ENCODE peak calls at places on chromosome 17, in ten cellular contexts. M is effector memory CD4-positive, alpha-beta T cell; B is uterus; C is aorta; J is PC-3; P is PC-9; N is heart left ventricle; F is coronary artery; W is substantia nigra; I is cardiac muscle cell. U is an unnamed sample.

GRCh38 chr17:38600906-38601305 is 4.8 kb downstream of the SRCIN1 start:
- DNase-seq in P (no peak), M (no peak), W (no peak), F (no peak), B (no peak), C (no peak), I (no peak), J (no peak), N (no peak), U (no peak)

GRCh38 chr17:5705081-5705875 is 121.0 kb upstream of the NLRP1 start:
- DNase-seq in P (no peak), I (peak), J (no peak), B (no peak), C (no peak), F (peak), M (no peak), N (no peak), W (no peak), U (no peak)

GRCh38 chr17:35981246-35981645 is at the start of gene CCL16:
- DNase-seq in F (no peak), C (no peak), P (no peak), M (no peak), J (no peak), B (no peak), N (no peak), I (no peak), W (no peak), U (no peak)

GRCh38 chr17:42339221-42339620 is 49.0 kb downstream of the STAT3 start:
- DNase-seq in B (no peak), W (no peak), C (no peak), P (no peak), F (no peak), I (no peak), N (no peak), M (no peak), J (no peak), U (no peak)

GRCh38 chr17:67435122-67435521 is 58.0 kb downstream of the PITPNC1 start:
- DNase-seq in N (no peak), W (no peak), C (no peak), I (peak), M (peak), J (no peak), B (no peak), F (no peak), P (no peak), U (no peak)

GRCh38 chr17:32584792-32585191 is 98.0 kb downstream of the CDK5R1 start:
- DNase-seq in N (no peak), F (no peak), I (no peak), B (no peak), P (no peak), J (no peak), M (no peak), C (no peak), W (no peak), U (no peak)

GRCh38 chr17:76304226-76305134 is 3.6 kb downstream of the QRICH2 start:
- DNase-seq in C (peak), F (no peak), I (no peak), N (no peak), J (no peak), M (no peak), P (no peak), W (no peak), B (no peak), U (no peak)

GRCh38 chr17:80122926-80123505 is 21.6 kb downstream of the GAA start:
- DNase-seq in P (no peak), J (no peak), M (no peak), B (no peak), C (no peak), F (no peak), I (no peak), N (no peak), W (no peak), U (no peak)

GRCh38 chr17:68391561-68392268 is 65.6 kb downstream of the WIPI1 start:
- DNase-seq in F (peak), N (no peak), P (no peak), B (no peak), C (no peak), I (peak), M (no peak), W (no peak), J (no peak), U (no peak)

GRCh38 chr17:68053237-68054030 is 17.9 kb downstream of the KPNA2 start:
- DNase-seq in I (peak), C (no peak), N (peak), B (peak), W (no peak), F (no peak), P (no peak), M (no peak), J (no peak), U (peak)

GRCh38 chr17:82281502-82282238 is 8.2 kb upstream of the CSNK1D start:
- DNase-seq in F (no peak), B (no peak), M (no peak), W (no peak), N (peak), J (peak), I (no peak), P (peak), C (peak), U (no peak)

GRCh38 chr17:60102632-60103047 is 23.9 kb upstream of the HEATR6 start:
- DNase-seq in W (no peak), C (peak), B (no peak), P (peak), J (no peak), M (no peak), N (peak), I (peak), F (peak), U (no peak)

GRCh38 chr17:62696256-62696655 is 68.8 kb downstream of the MRC2 start:
- DNase-seq in W (no peak), N (no peak), C (peak), M (no peak), I (no peak), P (no peak), F (no peak), B (no peak), J (no peak), U (no peak)

GRCh38 chr17:59525668-59526067 is 39.7 kb upstream of the DHX40 start:
- DNase-seq in B (no peak), F (no peak), J (no peak), P (no peak), W (no peak), M (no peak), N (no peak), I (no peak), C (no peak), U (no peak)

GRCh38 chr17:65586899-65587298 is 25.5 kb upstream of the AXIN2 start:
- DNase-seq in B (no peak), W (no peak), F (no peak), I (no peak), P (no peak), N (no peak), M (no peak), C (no peak), J (no peak), U (no peak)

GRCh38 chr17:71202449-71202848 is 918.4 kb upstream of the SOX9 start:
- DNase-seq in F (no peak), J (no peak), B (no peak), P (no peak), M (no peak), I (no peak), C (no peak), N (no peak), W (no peak), U (no peak)

GRCh38 chr17:6555331-6556120 is 829 bp downstream of the PITPNM3 start:
- DNase-seq in M (no peak), P (peak), J (peak), B (no peak), W (no peak), C (no peak), F (no peak), I (peak), N (no peak), U (no peak)

GRCh38 chr17:2184993-2185931 is 118.3 kb downstream of the SMG6 start:
- DNase-seq in W (no peak), F (no peak), N (no peak), C (no peak), J (no peak), P (no peak), I (no peak), B (no peak), M (no peak), U (no peak)

GRCh38 chr17:38358586-38359513 is 7.2 kb downstream of the SOCS7 start:
- DNase-seq in F (no peak), I (no peak), W (no peak), N (no peak), M (no peak), C (no peak), J (no peak), P (no peak), B (no peak), U (no peak)

GRCh38 chr17:80795737-80796136 is 195.9 kb upstream of the CHMP6 start:
- DNase-seq in J (no peak), B (no peak), M (no peak), W (peak), C (peak), I (peak), F (peak), P (no peak), N (peak), U (no peak)

GRCh38 chr17:82604532-82604931 is 43.7 kb downstream of the WDR45B start:
- DNase-seq in I (no peak), B (no peak), M (no peak), W (no peak), F (no peak), J (no peak), N (peak), C (no peak), P (no peak), U (no peak)

GRCh38 chr17:36901506-36901905 is 35.8 kb upstream of the LHX1 start:
- DNase-seq in B (no peak), N (no peak), J (no peak), M (no peak), I (peak), P (no peak), F (no peak), W (no peak), C (no peak), U (no peak)

GRCh38 chr17:6044261-6044660 is 25.9 kb upstream of the WSCD1 start:
- DNase-seq in J (no peak), I (no peak), P (no peak), N (no peak), M (no peak), C (no peak), B (no peak), F (no peak), W (no peak), U (no peak)

GRCh38 chr17:3040882-3041281 is 22.5 kb downstream of the OR1D5 start:
- DNase-seq in N (no peak), B (no peak), P (no peak), J (no peak), W (no peak), F (no peak), I (no peak), C (peak), M (no peak), U (no peak)

GRCh38 chr17:38798614-38799500 is 499 bp downstream of the PIP4K2B start:
- DNase-seq in N (peak), B (no peak), I (peak), F (peak), C (no peak), W (peak), P (no peak), M (peak), J (peak), U (no peak)

GRCh38 chr17:39626671-39627169 is at the start of gene PPP1R1B:
- DNase-seq in I (no peak), J (no peak), B (no peak), W (no peak), P (no peak), M (no peak), C (no peak), F (no peak), N (no peak), U (no peak)

GRCh38 chr17:74453665-74454196 is 12.7 kb upstream of the CD300A start:
- DNase-seq in I (no peak), C (no peak), B (no peak), N (no peak), W (no peak), J (peak), F (no peak), P (no peak), M (peak), U (no peak)

GRCh38 chr17:75591722-75592302 is 4.2 kb downstream of the MYO15B start:
- DNase-seq in B (no peak), W (no peak), N (no peak), C (no peak), J (no peak), I (no peak), F (no peak), P (no peak), M (no peak), U (no peak)

GRCh38 chr17:80945736-80946135 is 45.9 kb upstream of the CHMP6 start:
- DNase-seq in W (no peak), B (peak), J (no peak), C (peak), P (no peak), N (peak), F (no peak), I (no peak), M (no peak), U (no peak)

GRCh38 chr17:69947027-69947759 is 127.8 kb upstream of the KCNJ16 start:
- DNase-seq in C (no peak), B (no peak), F (no peak), N (no peak), M (no peak), W (no peak), P (no peak), I (no peak), J (no peak), U (no peak)

GRCh38 chr17:32546031-32546444 is 59.2 kb downstream of the CDK5R1 start:
- DNase-seq in F (no peak), P (no peak), M (no peak), C (no peak), J (no peak), N (no peak), W (peak), I (no peak), B (no peak), U (no peak)

GRCh38 chr17:58759522-58759921 is 3.9 kb downstream of the PPM1E start:
- DNase-seq in C (no peak), W (no peak), F (no peak), J (no peak), B (no peak), M (no peak), I (no peak), P (no peak), N (no peak), U (no peak)

GRCh38 chr17:6599364-6599763 is 41.1 kb downstream of the KIAA0753 start:
- DNase-seq in I (no peak), M (no peak), J (no peak), F (no peak), C (no peak), B (no peak), N (no peak), W (no peak), P (peak), U (no peak)

GRCh38 chr17:3626831-3627565 is 9.1 kb downstream of the SHPK start:
- DNase-seq in N (no peak), P (no peak), M (no peak), W (no peak), C (no peak), J (no peak), F (no peak), B (no peak), I (no peak), U (no peak)

GRCh38 chr17:80359422-80360110 is 55.4 kb upstream of the ENDOV start:
- DNase-seq in B (no peak), F (no peak), N (no peak), I (peak), J (no peak), M (no peak), C (peak), W (no peak), P (no peak), U (no peak)

GRCh38 chr17:78124081-78124835 is 4.3 kb downstream of the TMC6 start:
- DNase-seq in J (no peak), F (no peak), P (no peak), W (no peak), N (no peak), M (no peak), B (no peak), I (no peak), C (no peak), U (no peak)

GRCh38 chr17:78125138-78125913 is 3.2 kb downstream of the TMC6 start:
- DNase-seq in B (no peak), N (no peak), W (no peak), M (peak), P (no peak), C (no peak), I (no peak), J (no peak), F (no peak), U (no peak)

GRCh38 chr17:78123258-78123929 is 5.2 kb downstream of the TMC6 start:
- DNase-seq in B (no peak), W (no peak), I (no peak), P (no peak), F (no peak), N (no peak), J (no peak), M (no peak), C (no peak), U (no peak)

GRCh38 chr17:78125976-78126894 is 2.3 kb downstream of the TMC6 start:
- DNase-seq in J (no peak), B (no peak), N (peak), I (no peak), W (no peak), M (no peak), F (no peak), C (no peak), P (no peak), U (no peak)

GRCh38 chr17:78124836-78125137 is 3.8 kb downstream of the TMC6 start:
- DNase-seq in I (no peak), P (no peak), F (no peak), J (no peak), C (no peak), B (no peak), W (no peak), N (no peak), M (no peak), U (no peak)
- H3K27ac ChIP-seq in I (peak), P (no peak), F (no peak), J (no peak), C (no peak), B (no peak), W (peak), N (peak), M (peak), U (no peak)

GRCh38 chr17:72761431-72761830 is 331.1 kb downstream of the SLC39A11 start:
- DNase-seq in N (no peak), J (no peak), F (no peak), P (no peak), W (no peak), B (no peak), I (no peak), C (no peak), M (no peak), U (no peak)

GRCh38 chr17:72761893-72762622 is 330.4 kb downstream of the SLC39A11 start:
- DNase-seq in J (no peak), P (no peak), B (no peak), M (no peak), F (no peak), W (no peak), C (no peak), N (no peak), I (no peak), U (no peak)

GRCh38 chr17:72763981-72764380 is 328.5 kb downstream of the SLC39A11 start:
- DNase-seq in M (no peak), W (no peak), P (no peak), I (no peak), C (no peak), B (no peak), J (no peak), N (no peak), F (no peak), U (no peak)

GRCh38 chr17:72756256-72756655 is 336.2 kb downstream of the SLC39A11 start:
- DNase-seq in C (no peak), J (no peak), B (no peak), N (no peak), W (no peak), F (no peak), P (no peak), M (no peak), I (no peak), U (no peak)

GRCh38 chr17:72760368-72760767 is 332.1 kb downstream of the SLC39A11 start:
- DNase-seq in W (no peak), B (no peak), F (no peak), C (no peak), J (no peak), I (no peak), P (no peak), M (no peak), N (no peak), U (no peak)
- H3K27ac ChIP-seq in W (no peak), B (no peak), F (no peak), C (no peak), J (no peak), I (no peak), P (no peak), M (no peak), N (no peak), U (no peak)

GRCh38 chr17:43442711-43443110 is 41.1 kb upstream of the DHX8 start:
- DNase-seq in P (no peak), C (no peak), I (peak), N (no peak), M (no peak), F (no peak), W (no peak), J (no peak), B (no peak), U (no peak)

GRCh38 chr17:43444223-43445008 is 39.4 kb upstream of the DHX8 start:
- DNase-seq in M (no peak), N (no peak), P (no peak), B (no peak), J (no peak), I (no peak), W (no peak), C (no peak), F (no peak), U (no peak)

GRCh38 chr17:43446773-43447172 is 37.0 kb upstream of the DHX8 start:
- DNase-seq in J (no peak), P (no peak), N (no peak), W (no peak), B (no peak), I (no peak), M (no peak), F (no peak), C (no peak), U (no peak)

GRCh38 chr17:43443381-43443780 is 40.4 kb upstream of the DHX8 start:
- DNase-seq in I (no peak), P (no peak), C (no peak), M (no peak), B (no peak), N (no peak), W (no peak), J (no peak), F (no peak), U (no peak)

GRCh38 chr17:43445009-43445589 is 38.7 kb upstream of the DHX8 start:
- DNase-seq in W (no peak), F (no peak), I (no peak), P (no peak), J (no peak), M (no peak), B (no peak), N (no peak), C (no peak), U (no peak)
- H3K27ac ChIP-seq in W (no peak), F (no peak), I (no peak), P (no peak), J (no peak), M (no peak), B (no peak), N (no peak), C (no peak), U (no peak)

GRCh38 chr17:61389670-61390478 is 9.8 kb upstream of the TBX2 start:
- DNase-seq in P (no peak), M (no peak), I (peak), B (peak), C (peak), W (no peak), J (peak), F (no peak), N (peak), U (no peak)

GRCh38 chr17:61391595-61392291 is 7.9 kb upstream of the TBX2 start:
- DNase-seq in M (no peak), F (no peak), N (peak), P (no peak), C (no peak), I (no peak), B (no peak), J (no peak), W (no peak), U (no peak)

GRCh38 chr17:61388561-61389356 is 10.9 kb upstream of the TBX2 start:
- DNase-seq in J (no peak), M (no peak), B (no peak), C (no peak), P (no peak), W (no peak), N (no peak), F (no peak), I (no peak), U (no peak)

GRCh38 chr17:61392679-61393078 is 7.0 kb upstream of the TBX2 start:
- DNase-seq in F (no peak), M (no peak), C (no peak), I (no peak), J (no peak), P (no peak), B (no peak), W (no peak), N (peak), U (no peak)

DNA sequence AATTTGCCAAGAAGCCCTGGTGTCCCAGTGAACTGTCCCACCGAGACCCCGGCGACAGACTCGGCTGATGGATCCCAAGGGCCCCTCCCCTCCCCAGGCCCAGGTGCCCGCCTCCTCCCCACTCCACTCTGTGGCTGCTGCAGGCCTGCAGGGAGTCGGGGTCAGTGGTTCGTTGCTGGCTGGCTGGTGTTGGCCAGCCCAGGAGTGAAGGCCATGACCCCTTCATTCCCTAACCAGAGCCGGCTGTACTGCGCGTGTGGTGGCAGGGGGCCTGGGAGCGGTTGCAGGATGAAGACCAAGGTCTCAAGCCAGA is 9.2 kb upstream of the TBX2 start:
- DNase-seq in F (no peak), I (no peak), J (no peak), W (no peak), M (no peak), P (no peak), N (peak), C (no peak), B (no peak), U (no peak)
- H3K27ac ChIP-seq in F (peak), I (peak), J (no peak), W (no peak), M (no peak), P (no peak), N (peak), C (no peak), B (no peak), U (peak)

GRCh38 chr17:9646556-9646905 is 1.2 kb downstream of the USP43 start:
- DNase-seq in F (no peak), M (no peak), C (no peak), N (no peak), W (no peak), P (no peak), J (no peak), I (no peak), B (no peak), U (no peak)
- H3K27ac ChIP-seq in F (no peak), M (no peak), C (no peak), N (no peak), W (no peak), P (peak), J (peak), I (no peak), B (no peak), U (no peak)

U was measured in AG04450.